ENCODE peak calls at places on chromosomes 16 and 17, in nine cellular contexts. One of them, this sample, is unnamed.
A peak's percentile ranks its signal among the peaks of the same experiment; 100 is the strongest.

GRCh38 chr16:16025214-16025968 is 76.0 kb downstream of the ABCC1 start:
- DNase-seq in omental fat pad: no peak
- DNase-seq in mucosa of descending colon: peak; percentile 65
- DNase-seq in fibroblast of mammary gland: peak; percentile 98
- DNase-seq in GM23338: no peak
- DNase-seq in fibroblast of lung: peak; percentile 92
- DNase-seq in upper lobe of right lung: no peak
- DNase-seq in bronchial epithelial cell: peak; percentile 14
- DNase-seq in AG04449: peak; percentile 79
- DNase-seq in this sample: peak; percentile 74

GRCh38 chr17:44108440-44109311 is 14.8 kb downstream of the HDAC5 start:
- DNase-seq in omental fat pad: no peak
- DNase-seq in mucosa of descending colon: peak; percentile 79
- DNase-seq in fibroblast of mammary gland: peak; percentile 96
- DNase-seq in GM23338: no peak
- DNase-seq in fibroblast of lung: peak; percentile 96
- DNase-seq in upper lobe of right lung: peak; percentile 75
- DNase-seq in bronchial epithelial cell: no peak
- DNase-seq in AG04449: peak; percentile 88
- DNase-seq in this sample: peak; percentile 90

GRCh38 chr16:14278749-14279148 is 207.6 kb downstream of the MRTFB start:
- DNase-seq in omental fat pad: no peak
- DNase-seq in mucosa of descending colon: no peak
- DNase-seq in fibroblast of mammary gland: no peak
- DNase-seq in GM23338: no peak
- DNase-seq in fibroblast of lung: no peak
- DNase-seq in upper lobe of right lung: no peak
- DNase-seq in bronchial epithelial cell: no peak
- DNase-seq in AG04449: no peak
- DNase-seq in this sample: no peak

GRCh38 chr17:47978324-47978723 is 7.4 kb downstream of the CDK5RAP3 start:
- DNase-seq in omental fat pad: peak; percentile 32
- DNase-seq in mucosa of descending colon: no peak
- DNase-seq in fibroblast of mammary gland: peak; percentile 54
- DNase-seq in GM23338: peak; percentile 95
- DNase-seq in fibroblast of lung: peak; percentile 64
- DNase-seq in upper lobe of right lung: no peak
- DNase-seq in bronchial epithelial cell: peak; percentile 28
- DNase-seq in AG04449: no peak
- DNase-seq in this sample: no peak

GRCh38 chr16:31260136-31260931 is 559 bp downstream of the ITGAM start:
- DNase-seq in omental fat pad: no peak
- DNase-seq in mucosa of descending colon: no peak
- DNase-seq in fibroblast of mammary gland: no peak
- DNase-seq in GM23338: no peak
- DNase-seq in fibroblast of lung: no peak
- DNase-seq in upper lobe of right lung: peak; percentile 48
- DNase-seq in bronchial epithelial cell: no peak
- DNase-seq in AG04449: no peak
- DNase-seq in this sample: no peak

GRCh38 chr16:12509121-12509520 is 294.6 kb downstream of the CPPED1 start:
- DNase-seq in omental fat pad: no peak
- DNase-seq in mucosa of descending colon: no peak
- DNase-seq in fibroblast of mammary gland: no peak
- DNase-seq in GM23338: no peak
- DNase-seq in fibroblast of lung: no peak
- DNase-seq in upper lobe of right lung: peak; percentile 40
- DNase-seq in bronchial epithelial cell: no peak
- DNase-seq in AG04449: no peak
- DNase-seq in this sample: no peak

GRCh38 chr16:86508947-86509758 is 1.2 kb upstream of the FOXF1 start:
- DNase-seq in omental fat pad: no peak
- DNase-seq in mucosa of descending colon: peak; percentile 63
- DNase-seq in fibroblast of mammary gland: peak; percentile 64
- DNase-seq in GM23338: peak; percentile 63
- DNase-seq in fibroblast of lung: peak; percentile 90
- DNase-seq in upper lobe of right lung: peak; percentile 80
- DNase-seq in bronchial epithelial cell: peak; percentile 4
- DNase-seq in AG04449: no peak
- DNase-seq in this sample: peak; percentile 72

GRCh38 chr17:7558544-7559306 is at the start of gene TNFSF13:
- DNase-seq in omental fat pad: no peak
- DNase-seq in mucosa of descending colon: peak; percentile 78
- DNase-seq in fibroblast of mammary gland: no peak
- DNase-seq in GM23338: no peak
- DNase-seq in fibroblast of lung: no peak
- DNase-seq in upper lobe of right lung: peak; percentile 87
- DNase-seq in bronchial epithelial cell: no peak
- DNase-seq in AG04449: no peak
- DNase-seq in this sample: no peak

GRCh38 chr17:51598824-51599223 is 338.5 kb downstream of the UTP18 start:
- DNase-seq in omental fat pad: no peak
- DNase-seq in mucosa of descending colon: no peak
- DNase-seq in fibroblast of mammary gland: no peak
- DNase-seq in GM23338: peak; percentile 76
- DNase-seq in fibroblast of lung: no peak
- DNase-seq in upper lobe of right lung: no peak
- DNase-seq in bronchial epithelial cell: no peak
- DNase-seq in AG04449: no peak
- DNase-seq in this sample: no peak

GRCh38 chr16:17368951-17369350 is 101.8 kb downstream of the XYLT1 start:
- DNase-seq in omental fat pad: no peak
- DNase-seq in mucosa of descending colon: no peak
- DNase-seq in fibroblast of mammary gland: no peak
- DNase-seq in GM23338: no peak
- DNase-seq in fibroblast of lung: no peak
- DNase-seq in upper lobe of right lung: no peak
- DNase-seq in bronchial epithelial cell: no peak
- DNase-seq in AG04449: no peak
- DNase-seq in this sample: no peak

GRCh38 chr16:27365142-27366089 is 36.6 kb upstream of the IL21R start:
- DNase-seq in omental fat pad: no peak
- DNase-seq in mucosa of descending colon: no peak
- DNase-seq in fibroblast of mammary gland: peak; percentile 67
- DNase-seq in GM23338: no peak
- DNase-seq in fibroblast of lung: no peak
- DNase-seq in upper lobe of right lung: no peak
- DNase-seq in bronchial epithelial cell: peak; percentile 99
- DNase-seq in AG04449: no peak
- DNase-seq in this sample: no peak

GRCh38 chr16:31513126-31513525 is 4.9 kb upstream of the RUSF1 start:
- DNase-seq in omental fat pad: no peak
- DNase-seq in mucosa of descending colon: no peak
- DNase-seq in fibroblast of mammary gland: peak; percentile 49
- DNase-seq in GM23338: no peak
- DNase-seq in fibroblast of lung: peak; percentile 22
- DNase-seq in upper lobe of right lung: no peak
- DNase-seq in bronchial epithelial cell: peak; percentile 72
- DNase-seq in AG04449: peak; percentile 80
- DNase-seq in this sample: no peak

GRCh38 chr17:30477758-30478115 is 529 bp downstream of the GOSR1 start:
- DNase-seq in omental fat pad: no peak
- DNase-seq in mucosa of descending colon: no peak
- DNase-seq in fibroblast of mammary gland: peak; percentile 33
- DNase-seq in GM23338: peak; percentile 51
- DNase-seq in fibroblast of lung: no peak
- DNase-seq in upper lobe of right lung: no peak
- DNase-seq in bronchial epithelial cell: peak; percentile 12
- DNase-seq in AG04449: no peak
- DNase-seq in this sample: no peak

GRCh38 chr16:67268136-67268579 is 11.2 kb upstream of the PLEKHG4 start:
- DNase-seq in omental fat pad: peak; percentile 58
- DNase-seq in mucosa of descending colon: peak; percentile 60
- DNase-seq in fibroblast of mammary gland: peak; percentile 96
- DNase-seq in GM23338: no peak
- DNase-seq in fibroblast of lung: peak; percentile 86
- DNase-seq in upper lobe of right lung: no peak
- DNase-seq in bronchial epithelial cell: peak; percentile 77
- DNase-seq in AG04449: no peak
- DNase-seq in this sample: peak; percentile 92

GRCh38 chr17:1573932-1574696 is 11.5 kb upstream of the PITPNA start:
- DNase-seq in omental fat pad: peak; percentile 97
- DNase-seq in mucosa of descending colon: peak; percentile 89
- DNase-seq in fibroblast of mammary gland: peak; percentile 71
- DNase-seq in GM23338: peak; percentile 86
- DNase-seq in fibroblast of lung: peak; percentile 77
- DNase-seq in upper lobe of right lung: peak; percentile 94
- DNase-seq in bronchial epithelial cell: peak; percentile 38
- DNase-seq in AG04449: no peak
- DNase-seq in this sample: peak; percentile 37

GRCh38 chr17:44564429-44564828 is 7.1 kb downstream of the FZD2 start:
- DNase-seq in omental fat pad: no peak
- DNase-seq in mucosa of descending colon: no peak
- DNase-seq in fibroblast of mammary gland: no peak
- DNase-seq in GM23338: peak; percentile 36
- DNase-seq in fibroblast of lung: no peak
- DNase-seq in upper lobe of right lung: no peak
- DNase-seq in bronchial epithelial cell: no peak
- DNase-seq in AG04449: no peak
- DNase-seq in this sample: no peak

GRCh38 chr17:79251824-79252223 is 177.2 kb downstream of the ENGASE start:
- DNase-seq in omental fat pad: no peak
- DNase-seq in mucosa of descending colon: no peak
- DNase-seq in fibroblast of mammary gland: no peak
- DNase-seq in GM23338: no peak
- DNase-seq in fibroblast of lung: no peak
- DNase-seq in upper lobe of right lung: no peak
- DNase-seq in bronchial epithelial cell: peak; percentile 48
- DNase-seq in AG04449: no peak
- DNase-seq in this sample: no peak

GRCh38 chr16:4591191-4591590 is 23.5 kb downstream of the UBALD1 start:
- DNase-seq in omental fat pad: no peak
- DNase-seq in mucosa of descending colon: no peak
- DNase-seq in fibroblast of mammary gland: no peak
- DNase-seq in GM23338: no peak
- DNase-seq in fibroblast of lung: no peak
- DNase-seq in upper lobe of right lung: no peak
- DNase-seq in bronchial epithelial cell: no peak
- DNase-seq in AG04449: no peak
- DNase-seq in this sample: no peak

GRCh38 chr16:48608452-48608851 is 1.5 kb downstream of the N4BP1 start:
- DNase-seq in omental fat pad: no peak
- DNase-seq in mucosa of descending colon: no peak
- DNase-seq in fibroblast of mammary gland: peak; percentile 46
- DNase-seq in GM23338: no peak
- DNase-seq in fibroblast of lung: no peak
- DNase-seq in upper lobe of right lung: no peak
- DNase-seq in bronchial epithelial cell: peak; percentile 80
- DNase-seq in AG04449: no peak
- DNase-seq in this sample: no peak

GRCh38 chr17:9104370-9105041 is 83.2 kb downstream of the NTN1 start:
- DNase-seq in omental fat pad: no peak
- DNase-seq in mucosa of descending colon: no peak
- DNase-seq in fibroblast of mammary gland: no peak
- DNase-seq in GM23338: no peak
- DNase-seq in fibroblast of lung: no peak
- DNase-seq in upper lobe of right lung: no peak
- DNase-seq in bronchial epithelial cell: no peak
- DNase-seq in AG04449: no peak
- DNase-seq in this sample: no peak

GRCh38 chr17:45170976-45171337 is 9.3 kb downstream of the HEXIM2 start:
- DNase-seq in omental fat pad: no peak
- DNase-seq in mucosa of descending colon: peak; percentile 72
- DNase-seq in fibroblast of mammary gland: peak; percentile 68
- DNase-seq in GM23338: no peak
- DNase-seq in fibroblast of lung: peak; percentile 86
- DNase-seq in upper lobe of right lung: peak; percentile 73
- DNase-seq in bronchial epithelial cell: peak; percentile 98
- DNase-seq in AG04449: no peak
- DNase-seq in this sample: peak; percentile 78

GRCh38 chr17:20122236-20122879 is 113.2 kb downstream of the SPECC1 start:
- DNase-seq in omental fat pad: no peak
- DNase-seq in mucosa of descending colon: no peak
- DNase-seq in fibroblast of mammary gland: no peak
- DNase-seq in GM23338: no peak
- DNase-seq in fibroblast of lung: no peak
- DNase-seq in upper lobe of right lung: no peak
- DNase-seq in bronchial epithelial cell: no peak
- DNase-seq in AG04449: no peak
- DNase-seq in this sample: no peak
- TF ChIP-seq CTCF in omental fat pad: no peak
- TF ChIP-seq CTCF in mucosa of descending colon: no peak
- TF ChIP-seq CTCF in fibroblast of mammary gland: no peak
- TF ChIP-seq CTCF in GM23338: no peak
- TF ChIP-seq CTCF in fibroblast of lung: no peak
- TF ChIP-seq CTCF in upper lobe of right lung: no peak
- TF ChIP-seq CTCF in bronchial epithelial cell: no peak
- TF ChIP-seq CTCF in AG04449: no peak
- TF ChIP-seq CTCF in this sample: no peak

GRCh38 chr17:14845562-14846335 is 419.4 kb downstream of the PMP22 start:
- DNase-seq in omental fat pad: no peak
- DNase-seq in mucosa of descending colon: no peak
- DNase-seq in fibroblast of mammary gland: peak; percentile 20
- DNase-seq in GM23338: no peak
- DNase-seq in fibroblast of lung: no peak
- DNase-seq in upper lobe of right lung: no peak
- DNase-seq in bronchial epithelial cell: peak; percentile 100
- DNase-seq in AG04449: no peak
- DNase-seq in this sample: no peak
- TF ChIP-seq CTCF in omental fat pad: no peak
- TF ChIP-seq CTCF in mucosa of descending colon: no peak
- TF ChIP-seq CTCF in fibroblast of mammary gland: no peak
- TF ChIP-seq CTCF in GM23338: no peak
- TF ChIP-seq CTCF in fibroblast of lung: no peak
- TF ChIP-seq CTCF in upper lobe of right lung: no peak
- TF ChIP-seq CTCF in bronchial epithelial cell: no peak
- TF ChIP-seq CTCF in AG04449: no peak
- TF ChIP-seq CTCF in this sample: no peak

GRCh38 chr17:41687828-41688640 is 651 bp upstream of the EIF1 start:
- DNase-seq in omental fat pad: no peak
- DNase-seq in mucosa of descending colon: peak; percentile 73
- DNase-seq in fibroblast of mammary gland: no peak
- DNase-seq in GM23338: peak; percentile 46
- DNase-seq in fibroblast of lung: no peak
- DNase-seq in upper lobe of right lung: peak; percentile 74
- DNase-seq in bronchial epithelial cell: peak; percentile 61
- DNase-seq in AG04449: no peak
- DNase-seq in this sample: no peak
- TF ChIP-seq CTCF in omental fat pad: no peak
- TF ChIP-seq CTCF in mucosa of descending colon: no peak
- TF ChIP-seq CTCF in fibroblast of mammary gland: peak; percentile 4
- TF ChIP-seq CTCF in GM23338: peak; percentile 51
- TF ChIP-seq CTCF in fibroblast of lung: no peak
- TF ChIP-seq CTCF in upper lobe of right lung: peak; percentile 35
- TF ChIP-seq CTCF in bronchial epithelial cell: peak; percentile 38
- TF ChIP-seq CTCF in AG04449: peak; percentile 24
- TF ChIP-seq CTCF in this sample: peak; percentile 22

DNA sequence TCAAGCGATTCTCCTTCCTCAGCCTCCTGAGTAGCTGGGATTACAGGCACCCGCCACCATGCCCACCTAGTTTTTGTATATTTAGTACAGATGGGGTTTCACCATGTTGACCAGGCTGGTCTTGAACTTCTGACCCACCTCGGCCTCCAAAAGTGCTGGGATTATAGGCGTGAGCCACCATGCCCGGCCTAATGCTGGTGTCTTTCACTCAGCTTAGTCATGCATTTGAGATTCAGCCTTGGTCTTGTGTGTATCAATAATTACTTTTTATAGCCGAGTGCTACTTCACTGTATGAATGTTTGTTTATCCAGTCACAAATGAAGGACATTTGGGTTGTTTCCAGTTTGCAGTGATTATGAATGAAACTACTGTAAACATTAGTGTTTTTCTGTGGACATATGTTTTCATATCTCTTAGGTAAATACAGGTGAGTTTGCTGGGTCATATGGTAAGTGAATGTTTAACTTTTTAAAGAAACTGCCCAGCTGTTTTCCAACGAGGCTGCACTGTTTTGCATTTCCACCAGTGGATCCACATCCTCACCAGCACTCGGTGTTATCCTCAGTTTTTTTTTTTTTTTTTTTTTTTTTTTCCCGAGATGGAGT is 11.0 kb upstream of the PLCG2 start:
- DNase-seq in omental fat pad: no peak
- DNase-seq in mucosa of descending colon: no peak
- DNase-seq in fibroblast of mammary gland: no peak
- DNase-seq in GM23338: no peak
- DNase-seq in fibroblast of lung: no peak
- DNase-seq in upper lobe of right lung: no peak
- DNase-seq in bronchial epithelial cell: peak; percentile 8
- DNase-seq in AG04449: no peak
- DNase-seq in this sample: no peak
- TF ChIP-seq CTCF in omental fat pad: no peak
- TF ChIP-seq CTCF in mucosa of descending colon: no peak
- TF ChIP-seq CTCF in fibroblast of mammary gland: no peak
- TF ChIP-seq CTCF in GM23338: no peak
- TF ChIP-seq CTCF in fibroblast of lung: no peak
- TF ChIP-seq CTCF in upper lobe of right lung: no peak
- TF ChIP-seq CTCF in bronchial epithelial cell: no peak
- TF ChIP-seq CTCF in AG04449: no peak
- TF ChIP-seq CTCF in this sample: no peak

This sample was measured in AG09319.